ENCODE peak calls at places on chromosomes 7 and 10, in eight cellular contexts. R is choroid plexus epithelial cell, F is non-pigmented ciliary epithelial cell, M is substantia nigra, V is NCI-H774, E is left kidney, K is body of pancreas, O is H4. L is an unnamed sample.
A peak's percentile ranks its signal among the peaks of the same experiment; 100 is the strongest.

GRCh38 chr7:1922071-1922869 is 252.2 kb downstream of the ELFN1 start:
- DNase-seq in R (peak; percentile 65), F (no peak), M (no peak), V (no peak), E (no peak), K (no peak), O (no peak), L (no peak)

GRCh38 chr10:91290607-91291006 is 70.1 kb downstream of the PCGF5 start:
- DNase-seq in R (no peak), F (no peak), M (no peak), V (no peak), E (no peak), K (no peak), O (no peak), L (no peak)

GRCh38 chr10:50326757-50327701 is 75.7 kb upstream of the ASAH2 start:
- DNase-seq in R (peak; percentile 85), F (peak; percentile 41), M (no peak), V (no peak), E (peak; percentile 33), K (no peak), O (peak; percentile 45), L (no peak)

GRCh38 chr7:100157334-100158228 is 942 bp downstream of the TRAPPC14 start:
- DNase-seq in R (peak; percentile 60), F (no peak), M (no peak), V (no peak), E (peak; percentile 55), K (peak; percentile 39), O (peak; percentile 29), L (peak; percentile 89)

GRCh38 chr7:71886066-71886465 is 526.1 kb downstream of the CALN1 start:
- DNase-seq in R (no peak), F (no peak), M (no peak), V (no peak), E (no peak), K (no peak), O (peak; percentile 21), L (no peak)

GRCh38 chr10:15630353-15630752 is 89.4 kb downstream of the ITGA8 start:
- DNase-seq in R (no peak), F (no peak), M (no peak), V (no peak), E (peak; percentile 10), K (no peak), O (no peak), L (no peak)

GRCh38 chr7:74262639-74263398 is 8.6 kb upstream of the RFC2 start:
- DNase-seq in R (no peak), F (no peak), M (no peak), V (peak; percentile 30), E (no peak), K (no peak), O (no peak), L (no peak)

GRCh38 chr7:133649593-133649992 is 396.7 kb downstream of the EXOC4 start:
- DNase-seq in R (peak; percentile 27), F (no peak), M (no peak), V (no peak), E (no peak), K (no peak), O (no peak), L (no peak)

GRCh38 chr10:784759-785538 is 95.5 kb upstream of the DIP2C start:
- DNase-seq in R (peak; percentile 67), F (peak; percentile 49), M (peak; percentile 27), V (peak; percentile 11), E (peak; percentile 89), K (peak; percentile 70), O (no peak), L (peak; percentile 70)

GRCh38 chr7:41825927-41826480 is 123.1 kb upstream of the INHBA start:
- DNase-seq in R (peak; percentile 35), F (no peak), M (no peak), V (no peak), E (no peak), K (no peak), O (no peak), L (no peak)

GRCh38 chr10:98195132-98195531 is 60.7 kb downstream of the R3HCC1L start:
- DNase-seq in R (peak; percentile 8), F (no peak), M (no peak), V (no peak), E (no peak), K (no peak), O (no peak), L (no peak)

GRCh38 chr7:16318989-16319915 is 102.1 kb downstream of the CRPPA start:
- DNase-seq in R (peak; percentile 49), F (peak; percentile 27), M (no peak), V (no peak), E (no peak), K (no peak), O (peak; percentile 60), L (no peak)

GRCh38 chr7:134946260-134946659 is 40.0 kb upstream of the AGBL3 start:
- DNase-seq in R (peak; percentile 63), F (no peak), M (no peak), V (no peak), E (no peak), K (no peak), O (no peak), L (no peak)